ENCODE peak calls at places on chromosomes 16 and 17, in ten cellular contexts. H is AG09309, Q is stomach, K is tibial nerve, T is Calu3, P is endothelial cell, F is heart right ventricle, A is Peyer's patch, R is brain microvascular endothelial cell, N is gastrocnemius medialis. G is an unnamed sample.

GRCh38 chr17:4566785-4567184 is 6.4 kb upstream of the GGT6 start:
- DNase-seq in A (peak), Q (peak), F (no peak), N (peak), R (peak), P (peak), H (no peak), T (peak), K (peak), G (no peak)

GRCh38 chr16:85357924-85358505 is 245.7 kb upstream of the CIBAR2 start:
- DNase-seq in R (no peak), N (no peak), K (no peak), Q (no peak), H (no peak), F (no peak), P (no peak), A (no peak), T (no peak), G (no peak)

GRCh38 chr17:66633322-66633965 is 201.5 kb upstream of the CACNG5 start:
- DNase-seq in F (no peak), N (no peak), T (no peak), A (no peak), K (no peak), P (no peak), R (peak), Q (no peak), H (peak), G (no peak)

GRCh38 chr17:50151937-50152547 is 1.6 kb upstream of the PPP1R9B start:
- DNase-seq in R (peak), Q (peak), F (peak), H (peak), A (peak), P (peak), N (peak), K (peak), T (peak), G (peak)

GRCh38 chr17:81335388-81336157 is 40.5 kb upstream of the SLC38A10 start:
- DNase-seq in N (peak), P (no peak), K (no peak), Q (no peak), H (no peak), T (no peak), R (no peak), A (no peak), F (no peak), G (no peak)

GRCh38 chr17:77690271-77691161 is 268.0 kb upstream of the TNRC6C start:
- DNase-seq in A (no peak), T (no peak), K (no peak), Q (no peak), N (no peak), F (no peak), H (no peak), R (no peak), P (no peak), G (no peak)

GRCh38 chr16:51267676-51268075 is 116.6 kb upstream of the SALL1 start:
- DNase-seq in N (no peak), T (no peak), A (no peak), Q (no peak), R (no peak), K (no peak), H (no peak), P (no peak), F (no peak), G (no peak)

GRCh38 chr17:75476752-75477492 is 20.5 kb downstream of the TMEM94 start:
- DNase-seq in K (no peak), P (no peak), Q (no peak), F (no peak), A (no peak), R (no peak), N (no peak), T (no peak), H (no peak), G (no peak)

GRCh38 chr17:19705201-19705600 is 11.2 kb downstream of the SLC47A2 start:
- DNase-seq in F (no peak), R (no peak), Q (no peak), N (no peak), A (no peak), K (no peak), T (no peak), H (no peak), P (no peak), G (no peak)

GRCh38 chr17:40622509-40622928 is 25.1 kb downstream of the SMARCE1 start:
- DNase-seq in N (no peak), R (no peak), P (no peak), F (no peak), K (no peak), H (no peak), T (peak), A (no peak), Q (no peak), G (no peak)

GRCh38 chr17:75814900-75815373 is 29.3 kb downstream of the UNC13D start:
- DNase-seq in K (no peak), F (no peak), H (peak), T (no peak), A (no peak), N (no peak), Q (no peak), P (no peak), R (peak), G (no peak)

DNA sequence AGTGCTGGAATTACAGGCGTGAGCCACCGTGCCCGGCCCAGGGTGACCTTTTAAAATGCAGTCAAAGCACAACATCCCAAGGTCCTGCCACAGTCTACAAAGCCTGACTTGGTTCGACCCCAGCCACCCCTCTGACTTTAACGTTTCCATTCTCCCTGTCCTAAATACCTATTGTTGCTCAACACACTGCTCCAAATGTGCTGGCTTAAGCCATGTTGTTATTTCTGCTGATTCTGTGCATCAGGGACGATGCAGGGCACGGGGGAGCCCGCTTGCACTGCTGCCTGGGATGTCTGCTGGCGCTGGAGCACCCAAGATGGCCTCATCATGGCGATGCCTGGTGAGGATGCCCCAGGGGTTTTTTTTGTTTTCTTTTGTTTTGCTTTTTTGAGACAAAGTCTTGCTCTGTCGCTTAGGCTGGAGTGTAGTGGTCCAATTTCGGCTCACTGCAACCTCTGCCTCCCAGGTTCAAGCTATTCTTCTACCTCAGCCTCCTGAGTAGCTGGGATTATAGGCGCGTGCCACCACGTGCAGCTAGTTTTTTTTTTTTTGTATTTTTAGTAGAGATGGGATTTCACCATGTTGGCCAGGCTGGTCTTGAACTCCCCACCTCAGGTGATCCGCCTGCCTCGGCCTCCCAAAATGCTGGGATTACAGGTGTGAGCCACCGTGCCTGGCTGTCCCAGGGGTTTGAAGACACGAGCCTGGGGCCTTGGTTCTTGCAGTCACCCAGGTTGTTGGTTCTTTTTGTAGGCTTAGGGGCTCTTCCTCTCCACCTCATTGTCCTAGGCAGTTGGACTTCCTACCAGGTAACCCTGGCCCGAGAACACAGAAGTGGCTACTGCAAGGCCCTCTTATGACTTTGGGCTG is 22.9 kb downstream of the TMC7 start:
- DNase-seq in A (no peak), F (no peak), R (no peak), K (no peak), T (no peak), H (no peak), Q (no peak), P (no peak), N (no peak), G (no peak)
- TF ChIP-seq CTCF in A (no peak), F (no peak), R (no peak), K (no peak), T (no peak), H (no peak), Q (no peak), P (no peak), N (no peak), G (no peak)

GRCh38 chr17:36601303-36602029 is at the start of gene MRM1:
- DNase-seq in R (peak), A (peak), K (peak), F (peak), H (peak), N (peak), P (peak), Q (peak), T (peak), G (peak)
- TF ChIP-seq CTCF in R (peak), A (no peak), K (no peak), F (peak), H (peak), N (no peak), P (no peak), Q (no peak), T (peak), G (peak)

DNA sequence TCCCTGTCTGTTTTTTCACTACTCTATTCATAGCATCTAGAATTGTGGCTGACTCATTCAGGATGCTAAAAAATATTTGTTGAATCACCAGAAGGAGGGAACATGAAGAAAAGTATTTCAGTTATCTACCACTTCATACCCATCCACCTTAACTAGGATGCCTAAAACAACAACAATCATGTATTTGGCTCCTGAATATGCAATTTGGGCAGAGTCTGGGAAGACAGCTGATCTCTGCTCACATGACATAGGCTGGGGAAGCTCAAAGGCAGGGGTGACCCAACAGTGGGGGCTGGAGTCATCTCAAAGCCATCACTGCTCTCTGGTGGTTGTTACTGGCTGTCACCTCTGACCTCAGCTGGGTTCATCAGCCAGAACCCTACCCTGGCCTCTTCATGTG is 80.1 kb upstream of the RPL38 start:
- DNase-seq in N (no peak), F (no peak), P (no peak), R (no peak), H (peak), K (no peak), T (no peak), A (no peak), Q (no peak), G (no peak)
- TF ChIP-seq CTCF in N (no peak), F (no peak), P (no peak), R (no peak), H (no peak), K (no peak), T (no peak), A (no peak), Q (no peak), G (no peak)

GRCh38 chr16:88534731-88535141 is 35.5 kb upstream of the ZC3H18 start:
- DNase-seq in Q (no peak), H (no peak), T (no peak), F (peak), N (peak), K (no peak), R (peak), A (peak), P (no peak), G (no peak)
- TF ChIP-seq CTCF in Q (no peak), H (peak), T (no peak), F (no peak), N (no peak), K (no peak), R (peak), A (no peak), P (no peak), G (no peak)

DNA sequence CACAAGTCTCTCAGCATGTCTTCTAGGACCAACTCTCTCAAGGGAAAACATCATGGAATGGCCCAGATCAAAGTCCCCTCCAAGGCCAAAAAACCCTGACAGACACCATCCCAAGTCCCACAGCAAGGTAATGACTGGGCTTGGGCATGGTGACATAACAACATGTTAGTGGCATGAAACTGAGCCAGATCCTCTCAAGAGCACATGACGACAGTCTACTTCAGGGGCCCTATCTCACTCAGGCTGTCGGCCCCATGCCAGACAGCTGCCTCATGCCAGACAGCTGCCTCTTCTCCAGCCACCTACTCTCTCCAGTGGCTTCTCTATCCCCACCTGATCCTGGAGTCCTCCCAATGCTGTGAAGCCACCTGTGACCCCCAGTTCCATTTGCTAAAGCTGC is 18.4 kb downstream of the HSD11B2 start:
- DNase-seq in K (no peak), R (no peak), T (no peak), N (peak), Q (no peak), H (no peak), P (no peak), A (no peak), F (peak), G (no peak)
- TF ChIP-seq CTCF in K (no peak), R (no peak), T (no peak), N (no peak), Q (no peak), H (no peak), P (no peak), A (no peak), F (no peak), G (no peak)

GRCh38 chr16:61936522-61936921 is 99.7 kb downstream of the CDH8 start:
- DNase-seq in R (peak), A (no peak), T (no peak), K (no peak), N (no peak), P (peak), H (no peak), F (no peak), Q (no peak), G (no peak)
- TF ChIP-seq CTCF in R (peak), A (no peak), T (no peak), K (no peak), N (no peak), P (peak), H (no peak), F (peak), Q (no peak), G (no peak)